ENCODE peak calls at places on chromosomes 13 and 19, in nine cellular contexts. One of them, this sample, is unnamed.

GRCh38 chr19:55319786-55320185 is 5.4 kb downstream of the TMEM150B start:
- DNase-seq in dorsolateral prefrontal cortex: no peak
- DNase-seq in astrocyte of the cerebellum: no peak
- DNase-seq in hypothalamus: no peak
- DNase-seq in astrocyte: no peak
- DNase-seq in left lung: no peak
- DNase-seq in lower lobe of right lung: no peak
- DNase-seq in H54: peak
- DNase-seq in iris pigment epithelial cell: peak
- DNase-seq in this sample: no peak

GRCh38 chr19:29745253-29745652 is 30.2 kb upstream of the C19orf12 start:
- DNase-seq in dorsolateral prefrontal cortex: no peak
- DNase-seq in astrocyte of the cerebellum: no peak
- DNase-seq in hypothalamus: no peak
- DNase-seq in astrocyte: no peak
- DNase-seq in left lung: no peak
- DNase-seq in lower lobe of right lung: no peak
- DNase-seq in H54: no peak
- DNase-seq in iris pigment epithelial cell: no peak
- DNase-seq in this sample: no peak

GRCh38 chr13:44710576-44710975 is 134.4 kb upstream of the TSC22D1 start:
- DNase-seq in dorsolateral prefrontal cortex: no peak
- DNase-seq in astrocyte of the cerebellum: peak
- DNase-seq in hypothalamus: no peak
- DNase-seq in astrocyte: peak
- DNase-seq in left lung: no peak
- DNase-seq in lower lobe of right lung: no peak
- DNase-seq in H54: peak
- DNase-seq in iris pigment epithelial cell: peak
- DNase-seq in this sample: peak

GRCh38 chr19:45526143-45526542 is 18.9 kb downstream of the VASP start:
- DNase-seq in dorsolateral prefrontal cortex: peak
- DNase-seq in astrocyte of the cerebellum: no peak
- DNase-seq in hypothalamus: peak
- DNase-seq in astrocyte: peak
- DNase-seq in left lung: no peak
- DNase-seq in lower lobe of right lung: peak
- DNase-seq in H54: peak
- DNase-seq in iris pigment epithelial cell: peak
- DNase-seq in this sample: no peak

GRCh38 chr13:113862766-113863510 is 938 bp downstream of the GAS6 start:
- DNase-seq in dorsolateral prefrontal cortex: no peak
- DNase-seq in astrocyte of the cerebellum: no peak
- DNase-seq in hypothalamus: no peak
- DNase-seq in astrocyte: peak
- DNase-seq in left lung: peak
- DNase-seq in lower lobe of right lung: peak
- DNase-seq in H54: no peak
- DNase-seq in iris pigment epithelial cell: peak
- DNase-seq in this sample: no peak

GRCh38 chr19:845707-846481 is 5.1 kb downstream of the PRTN3 start:
- DNase-seq in dorsolateral prefrontal cortex: no peak
- DNase-seq in astrocyte of the cerebellum: no peak
- DNase-seq in hypothalamus: no peak
- DNase-seq in astrocyte: no peak
- DNase-seq in left lung: no peak
- DNase-seq in lower lobe of right lung: no peak
- DNase-seq in H54: no peak
- DNase-seq in iris pigment epithelial cell: no peak
- DNase-seq in this sample: no peak

GRCh38 chr19:13974073-13974472 is 21.8 kb downstream of the DCAF15 start:
- DNase-seq in dorsolateral prefrontal cortex: no peak
- DNase-seq in astrocyte of the cerebellum: no peak
- DNase-seq in hypothalamus: no peak
- DNase-seq in astrocyte: no peak
- DNase-seq in left lung: no peak
- DNase-seq in lower lobe of right lung: no peak
- DNase-seq in H54: no peak
- DNase-seq in iris pigment epithelial cell: peak
- DNase-seq in this sample: no peak

GRCh38 chr13:22012676-22013075 is 341.8 kb downstream of the FGF9 start:
- DNase-seq in dorsolateral prefrontal cortex: no peak
- DNase-seq in astrocyte of the cerebellum: no peak
- DNase-seq in hypothalamus: no peak
- DNase-seq in astrocyte: no peak
- DNase-seq in left lung: no peak
- DNase-seq in lower lobe of right lung: no peak
- DNase-seq in H54: no peak
- DNase-seq in iris pigment epithelial cell: no peak
- DNase-seq in this sample: no peak

GRCh38 chr13:80979035-80979641 is 638.2 kb upstream of the SPRY2 start:
- DNase-seq in dorsolateral prefrontal cortex: peak
- DNase-seq in astrocyte of the cerebellum: peak
- DNase-seq in hypothalamus: no peak
- DNase-seq in astrocyte: peak
- DNase-seq in left lung: peak
- DNase-seq in lower lobe of right lung: peak
- DNase-seq in H54: peak
- DNase-seq in iris pigment epithelial cell: peak
- DNase-seq in this sample: no peak

GRCh38 chr19:5985098-5985783 is 7.3 kb upstream of the RANBP3 start:
- DNase-seq in dorsolateral prefrontal cortex: no peak
- DNase-seq in astrocyte of the cerebellum: no peak
- DNase-seq in hypothalamus: no peak
- DNase-seq in astrocyte: peak
- DNase-seq in left lung: no peak
- DNase-seq in lower lobe of right lung: no peak
- DNase-seq in H54: peak
- DNase-seq in iris pigment epithelial cell: peak
- DNase-seq in this sample: no peak

GRCh38 chr19:6412111-6412999 is 12.3 kb downstream of the KHSRP start:
- DNase-seq in dorsolateral prefrontal cortex: no peak
- DNase-seq in astrocyte of the cerebellum: no peak
- DNase-seq in hypothalamus: no peak
- DNase-seq in astrocyte: no peak
- DNase-seq in left lung: no peak
- DNase-seq in lower lobe of right lung: no peak
- DNase-seq in H54: peak
- DNase-seq in iris pigment epithelial cell: no peak
- DNase-seq in this sample: no peak

GRCh38 chr19:35066691-35067563 is 25.4 kb downstream of the HPN start:
- DNase-seq in dorsolateral prefrontal cortex: peak
- DNase-seq in astrocyte of the cerebellum: peak
- DNase-seq in hypothalamus: peak
- DNase-seq in astrocyte: peak
- DNase-seq in left lung: peak
- DNase-seq in lower lobe of right lung: peak
- DNase-seq in H54: peak
- DNase-seq in iris pigment epithelial cell: peak
- DNase-seq in this sample: no peak

GRCh38 chr13:20997301-20998061 is 63.9 kb downstream of the LATS2 start:
- DNase-seq in dorsolateral prefrontal cortex: no peak
- DNase-seq in astrocyte of the cerebellum: peak
- DNase-seq in hypothalamus: no peak
- DNase-seq in astrocyte: peak
- DNase-seq in left lung: no peak
- DNase-seq in lower lobe of right lung: no peak
- DNase-seq in H54: peak
- DNase-seq in iris pigment epithelial cell: peak
- DNase-seq in this sample: peak

GRCh38 chr19:399370-399769 is 9.6 kb downstream of the C2CD4C start:
- DNase-seq in dorsolateral prefrontal cortex: no peak
- DNase-seq in astrocyte of the cerebellum: no peak
- DNase-seq in hypothalamus: no peak
- DNase-seq in astrocyte: no peak
- DNase-seq in left lung: peak
- DNase-seq in lower lobe of right lung: peak
- DNase-seq in H54: no peak
- DNase-seq in iris pigment epithelial cell: no peak
- DNase-seq in this sample: no peak

GRCh38 chr13:32426191-32426980 is 1.5 kb downstream of the N4BP2L1 start:
- DNase-seq in dorsolateral prefrontal cortex: no peak
- DNase-seq in astrocyte of the cerebellum: no peak
- DNase-seq in hypothalamus: no peak
- DNase-seq in astrocyte: no peak
- DNase-seq in left lung: no peak
- DNase-seq in lower lobe of right lung: no peak
- DNase-seq in H54: no peak
- DNase-seq in iris pigment epithelial cell: peak
- DNase-seq in this sample: no peak

GRCh38 chr19:29380581-29380980 is 145.2 kb upstream of the VSTM2B start:
- DNase-seq in dorsolateral prefrontal cortex: no peak
- DNase-seq in astrocyte of the cerebellum: no peak
- DNase-seq in hypothalamus: no peak
- DNase-seq in astrocyte: no peak
- DNase-seq in left lung: no peak
- DNase-seq in lower lobe of right lung: peak
- DNase-seq in H54: no peak
- DNase-seq in iris pigment epithelial cell: no peak
- DNase-seq in this sample: no peak

GRCh38 chr13:62321139-62321538 is 905.5 kb upstream of the PCDH20 start:
- DNase-seq in dorsolateral prefrontal cortex: no peak
- DNase-seq in astrocyte of the cerebellum: no peak
- DNase-seq in hypothalamus: no peak
- DNase-seq in astrocyte: no peak
- DNase-seq in left lung: no peak
- DNase-seq in lower lobe of right lung: no peak
- DNase-seq in H54: no peak
- DNase-seq in iris pigment epithelial cell: no peak
- DNase-seq in this sample: no peak

GRCh38 chr13:67138937-67139336 is 91.2 kb downstream of the PCDH9 start:
- DNase-seq in dorsolateral prefrontal cortex: no peak
- DNase-seq in astrocyte of the cerebellum: no peak
- DNase-seq in hypothalamus: no peak
- DNase-seq in astrocyte: no peak
- DNase-seq in left lung: no peak
- DNase-seq in lower lobe of right lung: no peak
- DNase-seq in H54: no peak
- DNase-seq in iris pigment epithelial cell: no peak
- DNase-seq in this sample: no peak

GRCh38 chr13:33556828-33557227 is 261.1 kb upstream of the RFC3 start:
- DNase-seq in dorsolateral prefrontal cortex: no peak
- DNase-seq in astrocyte of the cerebellum: no peak
- DNase-seq in hypothalamus: no peak
- DNase-seq in astrocyte: no peak
- DNase-seq in left lung: no peak
- DNase-seq in lower lobe of right lung: no peak
- DNase-seq in H54: no peak
- DNase-seq in iris pigment epithelial cell: no peak
- DNase-seq in this sample: no peak

GRCh38 chr19:45767881-45768643 is 990 bp downstream of the SIX5 start:
- DNase-seq in dorsolateral prefrontal cortex: no peak
- DNase-seq in astrocyte of the cerebellum: peak
- DNase-seq in hypothalamus: peak
- DNase-seq in astrocyte: peak
- DNase-seq in left lung: peak
- DNase-seq in lower lobe of right lung: peak
- DNase-seq in H54: peak
- DNase-seq in iris pigment epithelial cell: peak
- DNase-seq in this sample: no peak

GRCh38 chr19:3857449-3858003 is 11.3 kb downstream of the ZFR2 start:
- DNase-seq in dorsolateral prefrontal cortex: peak
- DNase-seq in astrocyte of the cerebellum: no peak
- DNase-seq in hypothalamus: no peak
- DNase-seq in astrocyte: no peak
- DNase-seq in left lung: no peak
- DNase-seq in lower lobe of right lung: no peak
- DNase-seq in H54: no peak
- DNase-seq in iris pigment epithelial cell: no peak
- DNase-seq in this sample: no peak

GRCh38 chr19:8640402-8641004 is 10.1 kb downstream of the NFILZ start:
- DNase-seq in dorsolateral prefrontal cortex: peak
- DNase-seq in astrocyte of the cerebellum: no peak
- DNase-seq in hypothalamus: no peak
- DNase-seq in astrocyte: no peak
- DNase-seq in left lung: peak
- DNase-seq in lower lobe of right lung: peak
- DNase-seq in H54: no peak
- DNase-seq in iris pigment epithelial cell: peak
- DNase-seq in this sample: no peak

GRCh38 chr19:15534957-15535864 is 26.9 kb downstream of the CYP4F22 start:
- DNase-seq in dorsolateral prefrontal cortex: no peak
- DNase-seq in astrocyte of the cerebellum: no peak
- DNase-seq in hypothalamus: no peak
- DNase-seq in astrocyte: no peak
- DNase-seq in left lung: no peak
- DNase-seq in lower lobe of right lung: no peak
- DNase-seq in H54: no peak
- DNase-seq in iris pigment epithelial cell: no peak
- DNase-seq in this sample: no peak